ENCODE peak calls at places on chromosome 10, in five cellular contexts. One of them, this sample, is unnamed.

GRCh38 chr10:133140417-133141143 is 19.4 kb upstream of the KNDC1 start:
- DNase-seq in hepatocyte: no peak
- DNase-seq in MM.1S: no peak
- DNase-seq in GM23248: no peak
- DNase-seq in SK-N-SH: no peak
- DNase-seq in this sample: no peak

GRCh38 chr10:93259126-93259525 is 185.4 kb downstream of the CYP26A1 start:
- DNase-seq in hepatocyte: no peak
- DNase-seq in MM.1S: no peak
- DNase-seq in GM23248: peak; percentile 17
- DNase-seq in SK-N-SH: no peak
- DNase-seq in this sample: no peak

GRCh38 chr10:126207313-126207771 is 180.9 kb downstream of the ADAM12 start:
- DNase-seq in hepatocyte: no peak
- DNase-seq in MM.1S: no peak
- DNase-seq in GM23248: peak; percentile 58
- DNase-seq in SK-N-SH: no peak
- DNase-seq in this sample: no peak

GRCh38 chr10:60508831-60509230 is 119.2 kb upstream of the ANK3 start:
- DNase-seq in hepatocyte: no peak
- DNase-seq in MM.1S: no peak
- DNase-seq in GM23248: no peak
- DNase-seq in SK-N-SH: no peak
- DNase-seq in this sample: no peak

GRCh38 chr10:71920540-71921318 is 43.5 kb upstream of the CHST3 start:
- DNase-seq in hepatocyte: no peak
- DNase-seq in MM.1S: no peak
- DNase-seq in GM23248: peak; percentile 68
- DNase-seq in SK-N-SH: no peak
- DNase-seq in this sample: no peak

GRCh38 chr10:131726967-131727366 is 173.8 kb upstream of the PPP2R2D start:
- DNase-seq in hepatocyte: no peak
- DNase-seq in MM.1S: no peak
- DNase-seq in GM23248: no peak
- DNase-seq in SK-N-SH: peak; percentile 33
- DNase-seq in this sample: no peak

GRCh38 chr10:66505003-66505707 is 420.7 kb upstream of the LRRTM3 start:
- DNase-seq in hepatocyte: no peak
- DNase-seq in MM.1S: no peak
- DNase-seq in GM23248: no peak
- DNase-seq in SK-N-SH: no peak
- DNase-seq in this sample: no peak

GRCh38 chr10:130993612-130994011 is 317.9 kb downstream of the TCERG1L start:
- DNase-seq in hepatocyte: no peak
- DNase-seq in MM.1S: no peak
- DNase-seq in GM23248: no peak
- DNase-seq in SK-N-SH: no peak
- DNase-seq in this sample: no peak

GRCh38 chr10:131009801-131010200 is 301.7 kb downstream of the TCERG1L start:
- DNase-seq in hepatocyte: no peak
- DNase-seq in MM.1S: no peak
- DNase-seq in GM23248: no peak
- DNase-seq in SK-N-SH: no peak
- DNase-seq in this sample: no peak

GRCh38 chr10:48271323-48271722 is 3.2 kb downstream of the FRMPD2 start:
- DNase-seq in hepatocyte: no peak
- DNase-seq in MM.1S: no peak
- DNase-seq in GM23248: no peak
- DNase-seq in SK-N-SH: no peak
- DNase-seq in this sample: no peak

GRCh38 chr10:115335366-115335765 is 242.2 kb downstream of the ATRNL1 start:
- DNase-seq in hepatocyte: no peak
- DNase-seq in MM.1S: no peak
- DNase-seq in GM23248: no peak
- DNase-seq in SK-N-SH: no peak
- DNase-seq in this sample: no peak

GRCh38 chr10:84194424-84195043 is at the start of gene CDHR1:
- DNase-seq in hepatocyte: peak; percentile 56
- DNase-seq in MM.1S: peak; percentile 41
- DNase-seq in GM23248: peak; percentile 50
- DNase-seq in SK-N-SH: peak; percentile 86
- DNase-seq in this sample: peak; percentile 85

GRCh38 chr10:48598243-48598935 is 6.5 kb downstream of the ARHGAP22 start:
- DNase-seq in hepatocyte: no peak
- DNase-seq in MM.1S: no peak
- DNase-seq in GM23248: no peak
- DNase-seq in SK-N-SH: no peak
- DNase-seq in this sample: no peak

GRCh38 chr10:52779541-52780390 is 7.2 kb upstream of the MBL2 start:
- DNase-seq in hepatocyte: peak; percentile 87
- DNase-seq in MM.1S: peak; percentile 65
- DNase-seq in GM23248: peak; percentile 69
- DNase-seq in SK-N-SH: peak; percentile 81
- DNase-seq in this sample: peak; percentile 90

GRCh38 chr10:58781873-58782488 is 269.3 kb downstream of the BICC1 start:
- DNase-seq in hepatocyte: peak; percentile 66
- DNase-seq in MM.1S: peak; percentile 62
- DNase-seq in GM23248: peak; percentile 73
- DNase-seq in SK-N-SH: peak; percentile 36
- DNase-seq in this sample: peak; percentile 68

GRCh38 chr10:133422821-133423771 is 1.3 kb downstream of the SPRN start:
- DNase-seq in hepatocyte: peak; percentile 13
- DNase-seq in MM.1S: no peak
- DNase-seq in GM23248: peak; percentile 18
- DNase-seq in SK-N-SH: peak; percentile 72
- DNase-seq in this sample: peak; percentile 31

GRCh38 chr10:35216303-35216905 is 89.8 kb downstream of the CREM start:
- DNase-seq in hepatocyte: no peak
- DNase-seq in MM.1S: no peak
- DNase-seq in GM23248: no peak
- DNase-seq in SK-N-SH: no peak
- DNase-seq in this sample: no peak

GRCh38 chr10:133261726-133262325 is 14.8 kb downstream of the ADAM8 start:
- DNase-seq in hepatocyte: peak; percentile 88
- DNase-seq in MM.1S: peak; percentile 72
- DNase-seq in GM23248: peak; percentile 80
- DNase-seq in SK-N-SH: peak; percentile 98
- DNase-seq in this sample: peak; percentile 73

GRCh38 chr10:75099952-75100763 is 11.3 kb upstream of the SAMD8 start:
- DNase-seq in hepatocyte: peak; percentile 86
- DNase-seq in MM.1S: peak; percentile 62
- DNase-seq in GM23248: peak; percentile 73
- DNase-seq in SK-N-SH: peak; percentile 93
- DNase-seq in this sample: peak; percentile 91

GRCh38 chr10:22086730-22087364 is 83.3 kb upstream of the DNAJC1 start:
- DNase-seq in hepatocyte: peak; percentile 79
- DNase-seq in MM.1S: no peak
- DNase-seq in GM23248: peak; percentile 92
- DNase-seq in SK-N-SH: peak; percentile 15
- DNase-seq in this sample: peak; percentile 71

GRCh38 chr10:58590152-58590551 is 77.5 kb downstream of the BICC1 start:
- DNase-seq in hepatocyte: peak; percentile 57
- DNase-seq in MM.1S: no peak
- DNase-seq in GM23248: peak; percentile 97
- DNase-seq in SK-N-SH: peak; percentile 5
- DNase-seq in this sample: no peak

GRCh38 chr10:14665304-14665703 is 109.4 kb downstream of the FAM107B start:
- DNase-seq in hepatocyte: peak; percentile 58
- DNase-seq in MM.1S: no peak
- DNase-seq in GM23248: peak; percentile 11
- DNase-seq in SK-N-SH: no peak
- DNase-seq in this sample: no peak

GRCh38 chr10:43775379-43775778 is 126.7 kb upstream of the ZNF32 start:
- DNase-seq in hepatocyte: no peak
- DNase-seq in MM.1S: no peak
- DNase-seq in GM23248: no peak
- DNase-seq in SK-N-SH: no peak
- DNase-seq in this sample: no peak

GRCh38 chr10:132708936-132709335 is 77.0 kb downstream of the NKX6-2 start:
- DNase-seq in hepatocyte: no peak
- DNase-seq in MM.1S: no peak
- DNase-seq in GM23248: no peak
- DNase-seq in SK-N-SH: no peak
- DNase-seq in this sample: no peak

GRCh38 chr10:49781247-49781646 is 19.1 kb upstream of the OGDHL start:
- DNase-seq in hepatocyte: no peak
- DNase-seq in MM.1S: no peak
- DNase-seq in GM23248: peak; percentile 42
- DNase-seq in SK-N-SH: no peak
- DNase-seq in this sample: no peak
- H3K27me3 ChIP-seq in hepatocyte: peaks cover 5% of the 10 kb centered on the region
- H3K27me3 ChIP-seq in MM.1S: no peaks in the 10 kb centered on the region
- H3K27me3 ChIP-seq in GM23248: peaks cover 27% of the 10 kb centered on the region
- H3K27me3 ChIP-seq in SK-N-SH: no peaks in the 10 kb centered on the region
- H3K27me3 ChIP-seq in this sample: no peaks in the 10 kb centered on the region

GRCh38 chr10:100878291-100878910 is 34.4 kb upstream of the SLF2 start:
- DNase-seq in hepatocyte: peak; percentile 84
- DNase-seq in MM.1S: peak; percentile 45
- DNase-seq in GM23248: peak; percentile 86
- DNase-seq in SK-N-SH: peak; percentile 80
- DNase-seq in this sample: peak; percentile 89
- TF ChIP-seq EZH2phosphoT487 in hepatocyte: no peak
- TF ChIP-seq EZH2phosphoT487 in MM.1S: no peak
- TF ChIP-seq EZH2phosphoT487 in GM23248: no peak
- TF ChIP-seq EZH2phosphoT487 in SK-N-SH: no peak
- TF ChIP-seq EZH2phosphoT487 in this sample: no peak

DNA sequence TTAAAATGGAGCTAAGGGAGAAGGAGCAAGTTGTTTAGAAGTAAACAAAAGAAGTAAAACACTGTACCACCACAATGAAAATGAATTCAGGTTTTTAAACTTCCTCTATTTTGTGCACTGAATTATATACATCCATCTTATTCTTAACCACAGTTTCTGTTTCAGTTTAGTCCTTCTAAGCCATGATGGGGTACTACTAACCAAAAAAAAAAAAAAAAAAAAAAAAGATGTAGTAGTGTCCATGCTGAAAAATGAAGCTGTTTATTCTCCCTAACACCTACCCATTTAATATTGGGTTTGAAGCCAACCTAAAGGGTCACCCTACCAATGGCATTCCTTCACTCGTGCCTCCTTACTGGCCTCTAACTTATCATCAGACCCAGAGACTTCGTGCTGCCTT is 3.4 kb upstream of the BMPR1A start:
- DNase-seq in hepatocyte: no peak
- DNase-seq in MM.1S: peak; percentile 61
- DNase-seq in GM23248: no peak
- DNase-seq in SK-N-SH: no peak
- DNase-seq in this sample: no peak
- H3K27me3 ChIP-seq in hepatocyte: no peaks in the 10 kb centered on the region
- H3K27me3 ChIP-seq in MM.1S: no peaks in the 10 kb centered on the region
- H3K27me3 ChIP-seq in GM23248: no peaks in the 10 kb centered on the region
- H3K27me3 ChIP-seq in SK-N-SH: no peaks in the 10 kb centered on the region
- H3K27me3 ChIP-seq in this sample: no peaks in the 10 kb centered on the region

GRCh38 chr10:103757531-103758293 is 97.7 kb downstream of the SH3PXD2A start:
- DNase-seq in hepatocyte: peak; percentile 43
- DNase-seq in MM.1S: peak; percentile 64
- DNase-seq in GM23248: peak; percentile 77
- DNase-seq in SK-N-SH: no peak
- DNase-seq in this sample: peak; percentile 78
- TF ChIP-seq EZH2phosphoT487 in hepatocyte: no peak
- TF ChIP-seq EZH2phosphoT487 in MM.1S: no peak
- TF ChIP-seq EZH2phosphoT487 in GM23248: no peak
- TF ChIP-seq EZH2phosphoT487 in SK-N-SH: no peak
- TF ChIP-seq EZH2phosphoT487 in this sample: no peak

GRCh38 chr10:121927841-121928527 is at the start of gene ATE1:
- DNase-seq in hepatocyte: peak; percentile 97
- DNase-seq in MM.1S: peak; percentile 81
- DNase-seq in GM23248: peak; percentile 98
- DNase-seq in SK-N-SH: peak; percentile 94
- DNase-seq in this sample: peak; percentile 96
- H3K27me3 ChIP-seq in hepatocyte: no peaks in the 10 kb centered on the region
- H3K27me3 ChIP-seq in MM.1S: no peaks in the 10 kb centered on the region
- H3K27me3 ChIP-seq in GM23248: no peaks in the 10 kb centered on the region
- H3K27me3 ChIP-seq in SK-N-SH: no peaks in the 10 kb centered on the region
- H3K27me3 ChIP-seq in this sample: no peaks in the 10 kb centered on the region

DNA sequence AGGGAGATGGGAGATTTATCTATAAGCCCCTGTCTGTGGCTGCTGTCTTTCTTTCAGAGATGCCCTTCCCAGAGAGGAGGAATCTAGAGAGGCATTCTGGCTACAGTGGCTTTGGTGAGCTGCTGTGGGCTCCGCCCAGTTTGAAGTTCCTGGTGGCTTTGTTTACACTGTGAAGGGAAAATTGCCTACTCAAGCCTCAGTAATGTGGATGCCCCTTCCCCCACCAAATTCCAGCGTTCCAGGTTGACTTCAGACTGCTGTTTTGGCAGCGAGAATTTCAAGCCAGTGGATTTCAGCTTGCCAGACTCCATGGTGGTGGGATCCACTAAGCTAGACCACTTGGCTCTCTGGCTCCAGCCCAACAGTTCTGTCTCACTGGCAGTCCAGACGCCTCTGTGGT is 951.6 kb downstream of the CCSER2 start:
- DNase-seq in hepatocyte: peak; percentile 59
- DNase-seq in MM.1S: no peak
- DNase-seq in GM23248: no peak
- DNase-seq in SK-N-SH: no peak
- DNase-seq in this sample: peak; percentile 4
- TF ChIP-seq EZH2phosphoT487 in hepatocyte: no peak
- TF ChIP-seq EZH2phosphoT487 in MM.1S: no peak
- TF ChIP-seq EZH2phosphoT487 in GM23248: no peak
- TF ChIP-seq EZH2phosphoT487 in SK-N-SH: no peak
- TF ChIP-seq EZH2phosphoT487 in this sample: no peak

DNA sequence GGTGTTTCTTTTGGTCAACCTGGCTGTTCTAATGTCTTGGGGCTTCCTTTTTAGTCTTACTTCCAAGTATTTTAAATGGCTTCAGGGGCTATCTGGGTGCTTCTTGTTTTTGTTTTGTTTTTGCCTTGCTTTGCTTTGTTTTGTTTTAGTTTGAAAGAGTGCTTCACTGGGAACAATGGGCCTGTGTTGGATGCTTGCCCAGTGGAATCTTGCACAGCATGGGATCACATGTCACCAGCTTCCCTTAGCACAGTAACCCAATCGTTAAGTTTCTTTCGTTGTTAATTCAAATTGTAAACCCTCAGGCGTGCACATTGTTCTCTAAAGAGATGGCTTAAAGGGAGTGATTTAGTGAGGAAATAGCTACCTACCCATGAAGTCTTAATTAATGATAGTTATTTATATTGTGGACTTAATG is 8.9 kb downstream of the COL17A1 start:
- DNase-seq in hepatocyte: peak; percentile 22
- DNase-seq in MM.1S: no peak
- DNase-seq in GM23248: peak; percentile 12
- DNase-seq in SK-N-SH: no peak
- DNase-seq in this sample: peak; percentile 76
- H3K27me3 ChIP-seq in hepatocyte: peaks cover 5% of the 10 kb centered on the region
- H3K27me3 ChIP-seq in MM.1S: no peaks in the 10 kb centered on the region
- H3K27me3 ChIP-seq in GM23248: peaks cover 21% of the 10 kb centered on the region
- H3K27me3 ChIP-seq in SK-N-SH: no peaks in the 10 kb centered on the region
- H3K27me3 ChIP-seq in this sample: no peaks in the 10 kb centered on the region

This sample was measured in GM23338.